ENCODE peak calls at places on chromosomes 4 and X, in eight cellular contexts. L is kidney, F is endothelial cell of umbilical vein, W is RWPE2, N is heart left ventricle, E is suprapubic skin, X is uterus, R is ascending aorta. C is an unnamed sample.

GRCh38 chr4:85715996-85716737 is 241.2 kb downstream of the ARHGAP24 start:
- DNase-seq in N (no peak), F (no peak), E (no peak), W (no peak), L (no peak), X (no peak), R (no peak), C (no peak)

GRCh38 chr4:1198070-1198844 is 25.9 kb upstream of the SPON2 start:
- DNase-seq in X (peak; percentile 86), F (no peak), L (no peak), R (no peak), N (no peak), E (no peak), W (no peak), C (no peak)

GRCh38 chr4:155582971-155583437 is 83.6 kb upstream of the GUCY1A1 start:
- DNase-seq in W (no peak), N (no peak), E (no peak), F (peak; percentile 91), X (no peak), L (no peak), R (no peak), C (no peak)

GRCh38 chr4:85968945-85969830 is 390.7 kb downstream of the MAPK10 start:
- DNase-seq in X (no peak), R (no peak), N (no peak), L (no peak), F (peak; percentile 82), W (no peak), E (no peak), C (no peak)

GRCh38 chr4:144288011-144288903 is 147.7 kb upstream of the GYPA start:
- DNase-seq in F (no peak), X (no peak), E (no peak), R (no peak), L (no peak), W (no peak), N (no peak), C (no peak)

GRCh38 chrX:318068-318738 is 393 bp downstream of the GTPBP6 start:
- DNase-seq in E (peak; percentile 100), X (peak; percentile 99), R (peak; percentile 97), W (peak; percentile 100), L (peak; percentile 99), F (peak; percentile 98), N (peak; percentile 97), C (peak; percentile 100)

GRCh38 chr4:158810487-158811215 is 41.8 kb downstream of the FNIP2 start:
- DNase-seq in F (peak; percentile 95), E (peak; percentile 83), W (peak; percentile 80), R (peak; percentile 73), X (peak; percentile 76), N (peak; percentile 61), L (peak; percentile 80), C (peak; percentile 75)

GRCh38 chr4:38815879-38816782 is 11.5 kb upstream of the TLR1 start:
- DNase-seq in R (no peak), E (no peak), L (no peak), N (no peak), X (no peak), W (no peak), F (no peak), C (no peak)

GRCh38 chrX:33285550-33285949 is 74.2 kb upstream of the DMD start:
- DNase-seq in L (no peak), E (no peak), X (no peak), F (no peak), N (no peak), R (no peak), W (no peak), C (no peak)

GRCh38 chrX:29662101-29662500 is 553.3 kb upstream of the MAGEB2 start:
- DNase-seq in R (no peak), W (no peak), X (no peak), N (no peak), L (no peak), F (peak; percentile 83), E (no peak), C (no peak)

GRCh38 chr4:6134612-6135220 is 65.6 kb downstream of the JAKMIP1 start:
- DNase-seq in R (no peak), W (no peak), N (no peak), E (no peak), X (no peak), L (no peak), F (no peak), C (no peak)

GRCh38 chrX:22141061-22141460 is 108.9 kb downstream of the PHEX start:
- DNase-seq in N (no peak), R (no peak), X (no peak), F (no peak), L (no peak), W (no peak), E (no peak), C (no peak)

GRCh38 chrX:18877472-18877871 is 106.4 kb downstream of the PHKA2 start:
- DNase-seq in F (no peak), N (no peak), X (no peak), E (no peak), L (no peak), W (no peak), R (no peak), C (no peak)

DNA sequence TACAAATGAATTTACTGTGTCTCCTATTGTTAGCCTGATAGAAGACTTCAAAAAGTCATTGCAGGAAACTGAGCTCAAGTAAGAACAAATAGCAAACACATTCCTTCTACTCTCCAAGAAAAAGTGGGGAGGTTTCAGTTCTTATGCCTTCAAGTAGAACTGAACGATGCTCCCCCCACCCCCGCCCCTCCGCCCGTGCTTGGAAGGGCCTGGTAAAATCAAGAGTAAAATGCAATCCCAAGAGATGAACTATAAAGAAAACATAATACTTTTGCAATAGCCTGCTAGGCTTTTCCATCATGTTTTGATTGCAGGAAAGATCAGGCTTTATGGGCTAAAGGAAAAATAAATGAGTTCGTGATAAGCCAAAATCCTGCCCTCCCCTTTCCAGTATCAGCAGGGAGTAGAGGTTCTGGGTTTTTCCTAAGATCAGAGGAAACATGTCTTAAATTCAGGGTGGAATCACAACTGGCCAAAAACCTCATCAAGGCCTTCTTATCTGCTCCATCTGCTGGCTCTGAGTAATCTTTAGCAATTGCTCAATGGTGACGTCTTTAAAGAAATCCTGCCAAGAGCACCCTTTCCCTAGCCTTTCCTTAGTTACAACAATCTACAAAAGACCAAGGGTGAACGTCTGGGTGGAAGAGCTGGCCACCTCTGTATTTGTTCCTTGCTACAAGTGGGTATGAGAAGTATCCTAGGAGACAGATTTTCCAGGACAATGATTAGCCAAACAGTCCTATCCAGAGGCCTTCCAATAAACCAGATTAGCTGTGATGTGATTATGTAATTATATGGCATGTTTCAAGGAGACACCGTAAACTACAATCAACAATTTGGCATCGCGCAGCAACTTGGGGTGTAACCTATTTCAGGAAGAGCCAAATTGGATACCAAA is 66.3 kb upstream of the FAM9C start:
- DNase-seq in N (peak; percentile 38), W (no peak), L (peak; percentile 80), E (peak; percentile 73), F (peak; percentile 89), X (peak; percentile 84), R (no peak), C (no peak)
- H3K4me3 ChIP-seq in N (no peak overlapping the region), W (no peak overlapping the region), L (no peak overlapping the region), E (no peak overlapping the region), F (no peak overlapping the region), X (no peak overlapping the region), R (no peak overlapping the region), C (no peak overlapping the region)

GRCh38 chr4:7654550-7655266 is 220.0 kb upstream of the PSAPL1 start:
- DNase-seq in W (peak; percentile 65), L (peak; percentile 71), X (no peak), E (no peak), N (no peak), F (no peak), R (no peak), C (no peak)
- H3K4me1 ChIP-seq in W (peaks cover 25% of the 10 kb centered on the region), L (no peaks in the 10 kb centered on the region), X (no peaks in the 10 kb centered on the region), E (peaks cover 21% of the 10 kb centered on the region), N (peaks cover 39% of the 10 kb centered on the region), F (peaks cover 10% of the 10 kb centered on the region), R (no peaks in the 10 kb centered on the region), C (no peaks in the 10 kb centered on the region)

GRCh38 chr4:17124767-17125166 is 226.3 kb upstream of the LDB2 start:
- DNase-seq in N (no peak), R (no peak), W (no peak), X (no peak), E (no peak), F (no peak), L (no peak), C (no peak)
- TF ChIP-seq CTCF in N (no peak), R (no peak), W (peak; percentile 26), X (no peak), E (no peak), F (peak; percentile 14), L (no peak), C (no peak)

GRCh38 chrX:143633530-143634372 is 2.1 kb downstream of the SLITRK4 start:
- DNase-seq in L (peak; percentile 56), F (no peak), N (peak; percentile 13), E (no peak), R (no peak), W (no peak), X (no peak), C (no peak)
- H3K4me3 ChIP-seq in L (peak overlapping the region; percentile 38), F (no peak overlapping the region), N (peak overlapping the region; percentile 47), E (peak overlapping the region; percentile 51), R (peak overlapping the region; percentile 67), W (no peak overlapping the region), X (peak overlapping the region; percentile 9), C (peak overlapping the region; percentile 73)